ENCODE peak calls at places on chromosomes 1 and 21, in five cellular contexts. Q is tibial artery, X is uterus, C is RWPE1, L is heart right ventricle. P is an unnamed sample.

GRCh38 chr1:1431845-1432565 is 3.5 kb upstream of the VWA1 start:
- DNase-seq in X (peak; percentile 63), C (no peak), L (peak; percentile 61), Q (peak; percentile 85), P (no peak)

GRCh38 chr1:50393522-50394120 is 29.6 kb downstream of the DMRTA2 start:
- DNase-seq in Q (no peak), X (no peak), L (no peak), C (no peak), P (no peak)

GRCh38 chr1:199612976-199613774 is 414.3 kb upstream of the NR5A2 start:
- DNase-seq in C (peak; percentile 76), L (no peak), X (no peak), Q (no peak), P (peak; percentile 68)

GRCh38 chr1:60388092-60388987 is 314.8 kb upstream of the C1orf87 start:
- DNase-seq in L (no peak), Q (no peak), C (no peak), X (no peak), P (no peak)

GRCh38 chr21:44854664-44855446 is 18.6 kb downstream of the PTTG1IP start:
- DNase-seq in C (no peak), L (no peak), Q (no peak), X (no peak), P (no peak)

GRCh38 chr1:31688233-31688918 is 15.4 kb downstream of the COL16A1 start:
- DNase-seq in Q (no peak), C (no peak), X (no peak), L (no peak), P (no peak)

GRCh38 chr1:68359045-68359444 is 90.7 kb downstream of the RPE65 start:
- DNase-seq in X (no peak), C (no peak), L (no peak), Q (no peak), P (no peak)

GRCh38 chr1:13590486-13590885 is 6.9 kb downstream of the PDPN start:
- DNase-seq in X (no peak), C (peak; percentile 30), L (no peak), Q (peak; percentile 52), P (peak; percentile 3)

GRCh38 chr1:167401260-167401873 is 117.0 kb downstream of the CD247 start:
- DNase-seq in X (no peak), C (peak; percentile 38), L (peak; percentile 27), Q (no peak), P (peak; percentile 57)

GRCh38 chr1:221740941-221741363 is 937 bp downstream of the DUSP10 start:
- DNase-seq in X (no peak), C (peak; percentile 27), L (no peak), Q (no peak), P (no peak)

GRCh38 chr1:26799479-26800133 is 11.9 kb downstream of the PIGV start:
- DNase-seq in L (peak; percentile 74), Q (peak; percentile 71), C (peak; percentile 62), X (peak; percentile 71), P (peak; percentile 83)

GRCh38 chr1:89557954-89558353 is 33.3 kb downstream of the LRRC8B start:
- DNase-seq in Q (no peak), X (no peak), L (no peak), C (no peak), P (peak; percentile 14)

GRCh38 chr1:225670806-225671733 is 18.1 kb upstream of the ENAH start:
- DNase-seq in C (no peak), X (no peak), Q (no peak), L (no peak), P (peak; percentile 48)

GRCh38 chr1:239239529-239239928 is 146.8 kb upstream of the CHRM3 start:
- DNase-seq in C (no peak), Q (no peak), X (no peak), L (no peak), P (no peak)

GRCh38 chr1:244104309-244105060 is 53.4 kb downstream of the ZBTB18 start:
- DNase-seq in Q (no peak), L (no peak), C (peak; percentile 24), X (no peak), P (peak; percentile 37)

GRCh38 chr1:55938376-55938850 is 641.0 kb downstream of the PLPP3 start:
- DNase-seq in C (no peak), L (peak; percentile 29), X (no peak), Q (no peak), P (no peak)

GRCh38 chr1:153430166-153430553 is 13.8 kb downstream of the S100A7A start:
- DNase-seq in X (no peak), Q (no peak), C (no peak), L (no peak), P (no peak)

GRCh38 chr1:165397945-165398344 is 41.4 kb upstream of the LMX1A start:
- DNase-seq in X (no peak), Q (no peak), C (no peak), L (peak; percentile 53), P (no peak)

GRCh38 chr1:116111196-116112021 is at the start of gene MAB21L3:
- DNase-seq in X (no peak), Q (no peak), L (no peak), C (no peak), P (no peak)

GRCh38 chr1:5910666-5911065 is 81.6 kb downstream of the NPHP4 start:
- DNase-seq in L (no peak), Q (peak; percentile 35), C (no peak), X (no peak), P (no peak)

GRCh38 chr1:25689686-25690381 is 73.2 kb downstream of the MAN1C1 start:
- DNase-seq in Q (no peak), C (no peak), X (no peak), L (no peak), P (no peak)

GRCh38 chr1:15479654-15480347 is 3.9 kb downstream of the CELA2B start:
- DNase-seq in L (no peak), C (no peak), X (no peak), Q (no peak), P (no peak)

GRCh38 chr1:100543640-100544039 is 5.7 kb downstream of the GPR88 start:
- DNase-seq in X (no peak), L (no peak), Q (no peak), C (peak; percentile 19), P (peak; percentile 47)

GRCh38 chr1:44832068-44832700 is 10.9 kb downstream of the PTCH2 start:
- DNase-seq in L (no peak), Q (no peak), X (no peak), C (no peak), P (no peak)

GRCh38 chr1:17276568-17276967 is 27.7 kb downstream of the PADI3 start:
- DNase-seq in Q (no peak), X (no peak), C (peak; percentile 91), L (no peak), P (peak; percentile 89)

GRCh38 chr21:34345091-34345871 is 18.5 kb upstream of the KCNE2 start:
- DNase-seq in X (no peak), L (peak; percentile 36), Q (no peak), C (no peak), P (no peak)

GRCh38 chr1:11527541-11528452 is 48.8 kb downstream of the DISP3 start:
- DNase-seq in Q (no peak), L (no peak), C (no peak), X (no peak), P (no peak)

GRCh38 chr1:181010789-181011188 is 11.9 kb downstream of the STX6 start:
- DNase-seq in L (no peak), X (no peak), Q (no peak), C (no peak), P (no peak)

GRCh38 chr1:37434292-37434907 is 40.0 kb upstream of the ZC3H12A start:
- DNase-seq in X (no peak), C (peak; percentile 78), L (peak; percentile 51), Q (peak; percentile 68), P (no peak)

GRCh38 chr1:59520759-59521442 is 224.0 kb downstream of the FGGY start:
- DNase-seq in L (peak; percentile 38), Q (peak; percentile 82), C (no peak), X (peak; percentile 71), P (no peak)

GRCh38 chr1:60894121-60894520 is 188.2 kb upstream of the NFIA start:
- DNase-seq in X (no peak), Q (no peak), C (no peak), L (no peak), P (no peak)

DNA sequence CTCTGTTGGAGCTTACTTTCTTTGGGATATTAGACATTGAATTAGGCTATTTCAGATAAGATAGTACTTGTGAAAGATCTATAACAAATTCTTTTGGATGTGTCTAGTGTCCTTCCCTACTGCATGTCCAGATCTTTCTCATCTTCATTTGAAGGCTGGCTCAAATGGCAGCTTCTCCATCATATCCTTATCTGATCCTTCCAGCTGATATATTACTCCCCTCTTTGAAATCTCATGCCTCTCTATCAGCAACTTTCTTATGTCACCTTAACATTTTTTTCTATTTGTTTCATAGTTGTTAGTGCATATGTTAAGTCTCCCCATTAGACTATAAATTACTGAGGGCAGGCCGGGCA is 17.5 kb downstream of the CAP1 start:
- DNase-seq in C (no peak), Q (no peak), L (no peak), X (no peak), P (no peak)
- H3K27ac ChIP-seq in C (peak overlapping the region; percentile 43), Q (no peak overlapping the region), L (peak overlapping the region; percentile 45), X (no peak overlapping the region), P (no peak overlapping the region)

GRCh38 chr1:47936916-47937551 is 60.2 kb downstream of the TRABD2B start:
- DNase-seq in C (no peak), L (no peak), Q (no peak), X (no peak), P (no peak)

GRCh38 chr1:47935856-47936255 is 61.3 kb downstream of the TRABD2B start:
- DNase-seq in Q (no peak), L (no peak), C (no peak), X (no peak), P (no peak)

GRCh38 chr1:47935163-47935562 is 62.0 kb downstream of the TRABD2B start:
- DNase-seq in X (no peak), L (no peak), Q (no peak), C (no peak), P (no peak)

GRCh38 chr1:47932744-47933143 is 64.4 kb downstream of the TRABD2B start:
- DNase-seq in Q (no peak), C (no peak), L (no peak), X (no peak), P (no peak)

DNA sequence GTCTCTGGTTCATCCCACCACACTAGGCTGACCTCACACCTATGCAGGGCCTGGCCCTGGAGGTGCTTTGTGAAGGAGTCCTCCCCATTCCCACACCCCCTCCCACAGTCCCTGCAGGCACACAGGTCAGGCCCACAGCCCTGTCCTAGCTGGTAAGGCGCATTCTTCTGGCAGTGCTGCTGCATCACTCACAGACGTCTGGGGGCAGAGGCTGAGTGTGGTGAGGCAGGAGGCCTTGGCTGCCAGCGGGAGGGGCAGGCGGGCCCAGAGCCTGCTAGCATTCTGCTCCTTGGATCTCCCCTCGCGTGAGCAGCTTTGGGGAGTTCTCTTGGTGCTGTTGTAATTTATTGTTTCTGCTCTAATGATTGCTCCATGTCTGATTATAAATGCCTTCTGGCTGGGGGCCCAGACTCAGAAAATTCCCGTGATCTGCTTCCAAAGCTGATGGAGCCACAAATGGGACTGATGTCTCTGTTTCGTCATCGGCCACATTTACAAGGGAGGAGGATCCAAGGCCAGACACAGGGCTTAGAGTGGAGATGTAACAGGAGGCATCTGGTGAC is 62.9 kb downstream of the TRABD2B start:
- DNase-seq in L (peak; percentile 57), X (peak; percentile 60), Q (peak; percentile 96), C (no peak), P (no peak)
- H3K27ac ChIP-seq in L (peak overlapping the region; percentile 19), X (peak overlapping the region; percentile 28), Q (peak overlapping the region; percentile 70), C (peak overlapping the region; percentile 88), P (no peak overlapping the region)

GRCh38 chr1:20284625-20285024 is 6.0 kb upstream of the VWA5B1 start:
- DNase-seq in X (no peak), C (no peak), L (no peak), Q (no peak), P (no peak)
- H3K27ac ChIP-seq in X (no peak overlapping the region), C (no peak overlapping the region), L (no peak overlapping the region), Q (no peak overlapping the region), P (no peak overlapping the region)

GRCh38 chr21:37337831-37338230 is 28.7 kb upstream of the DYRK1A start:
- DNase-seq in C (no peak), L (no peak), Q (no peak), X (no peak), P (no peak)
- H3K27ac ChIP-seq in C (no peak overlapping the region), L (peak overlapping the region; percentile 86), Q (peak overlapping the region; percentile 82), X (peak overlapping the region; percentile 76), P (peak overlapping the region; percentile 88)